ENCODE peak calls at places on chromosomes 2 and 18, in five cellular contexts. F is AG08396, K is astrocyte of the hippocampus, H is mucosa of gallbladder, N is NCI-H1436 treated with DMSO at 0.1 percent for 48 hours. V is an unnamed sample.

GRCh38 chr2:95314964-95315611 is 17.9 kb downstream of the KCNIP3 start:
- DNase-seq in F (peak), K (peak), H (peak), N (no peak), V (no peak)

GRCh38 chr2:105582952-105583660 is 161.6 kb upstream of the NCK2 start:
- DNase-seq in F (no peak), K (no peak), H (peak), N (peak), V (no peak)

GRCh38 chr2:172462393-172463381 is 35.3 kb downstream of the ITGA6 start:
- DNase-seq in F (no peak), K (no peak), H (no peak), N (no peak), V (no peak)

GRCh38 chr18:59767732-59768131 is 70.5 kb upstream of the CCBE1 start:
- DNase-seq in F (no peak), K (no peak), H (no peak), N (no peak), V (no peak)

GRCh38 chr18:6741290-6741689 is 11.8 kb downstream of the ARHGAP28 start:
- DNase-seq in F (peak), K (peak), H (peak), N (no peak), V (no peak)

GRCh38 chr2:75464348-75464946 is 96.3 kb downstream of the EVA1A start:
- DNase-seq in F (peak), K (peak), H (no peak), N (no peak), V (peak)

GRCh38 chr2:148876589-148877402 is 1.8 kb downstream of the KIF5C start:
- DNase-seq in F (no peak), K (peak), H (peak), N (peak), V (peak)

GRCh38 chr18:72867721-72868665 is at the start of gene NETO1:
- DNase-seq in F (peak), K (peak), H (no peak), N (no peak), V (no peak)

GRCh38 chr18:78900938-78901909 is 78.4 kb upstream of the SALL3 start:
- DNase-seq in F (no peak), K (no peak), H (no peak), N (no peak), V (no peak)

GRCh38 chr2:160372585-160372984 is 121.0 kb downstream of the RBMS1 start:
- DNase-seq in F (no peak), K (peak), H (no peak), N (no peak), V (no peak)

GRCh38 chr2:127029652-127030051 is 77.3 kb downstream of the BIN1 start:
- DNase-seq in F (no peak), K (no peak), H (peak), N (no peak), V (no peak)

GRCh38 chr2:37635359-37636208 is 35.9 kb downstream of the CDC42EP3 start:
- DNase-seq in F (no peak), K (no peak), H (peak), N (no peak), V (no peak)

GRCh38 chr18:31241900-31242409 is 76.0 kb upstream of the DSG1 start:
- DNase-seq in F (no peak), K (peak), H (peak), N (no peak), V (no peak)

GRCh38 chr2:106183093-106183837 is 10.8 kb downstream of the UXS1 start:
- DNase-seq in F (no peak), K (no peak), H (no peak), N (no peak), V (no peak)

GRCh38 chr2:101264360-101264939 is 11.8 kb downstream of the CNOT11 start:
- DNase-seq in F (no peak), K (no peak), H (no peak), N (no peak), V (no peak)

GRCh38 chr18:36187138-36187825 is at the start of gene MOCOS:
- DNase-seq in F (peak), K (peak), H (peak), N (no peak), V (no peak)

GRCh38 chr2:30847329-30847728 is 40.1 kb upstream of the CAPN13 start:
- DNase-seq in F (no peak), K (no peak), H (no peak), N (no peak), V (no peak)

GRCh38 chr18:75072672-75073371 is 136.1 kb downstream of the PTGR3 start:
- DNase-seq in F (no peak), K (no peak), H (no peak), N (no peak), V (no peak)